ENCODE peak calls at places on chromosomes 11 and 22, in seven cellular contexts. One of them, this sample, is unnamed.

GRCh38 chr11:72243567-72244316 is at the start of gene PHOX2A:
- DNase-seq in germinal center: no peak
- DNase-seq in pancreas: no peak
- DNase-seq in myocyte: no peak
- DNase-seq in cerebellar cortex: no peak
- DNase-seq in non-pigmented ciliary epithelial cell: no peak
- DNase-seq in T-helper 9 cell: no peak
- DNase-seq in this sample: no peak

GRCh38 chr22:41237707-41238569 is 2.8 kb downstream of the CHADL start:
- DNase-seq in cerebellar cortex: peak; percentile 46
- DNase-seq in T-helper 9 cell: peak; percentile 69
- DNase-seq in myocyte: peak; percentile 76
- DNase-seq in pancreas: peak; percentile 87
- DNase-seq in non-pigmented ciliary epithelial cell: no peak
- DNase-seq in germinal center: peak; percentile 93
- DNase-seq in this sample: peak; percentile 88

GRCh38 chr11:112042161-112042960 is 17.2 kb downstream of the DLAT start:
- DNase-seq in non-pigmented ciliary epithelial cell: peak; percentile 41
- DNase-seq in germinal center: no peak
- DNase-seq in T-helper 9 cell: no peak
- DNase-seq in pancreas: no peak
- DNase-seq in cerebellar cortex: no peak
- DNase-seq in myocyte: peak; percentile 23
- DNase-seq in this sample: no peak

GRCh38 chr11:43578346-43579170 is 102.0 kb upstream of the HSD17B12 start:
- DNase-seq in cerebellar cortex: peak; percentile 31
- DNase-seq in pancreas: no peak
- DNase-seq in myocyte: peak; percentile 18
- DNase-seq in non-pigmented ciliary epithelial cell: peak; percentile 10
- DNase-seq in germinal center: no peak
- DNase-seq in T-helper 9 cell: no peak
- DNase-seq in this sample: no peak

GRCh38 chr11:131591051-131591461 is 220.6 kb downstream of the NTM start:
- DNase-seq in germinal center: no peak
- DNase-seq in T-helper 9 cell: no peak
- DNase-seq in non-pigmented ciliary epithelial cell: no peak
- DNase-seq in cerebellar cortex: no peak
- DNase-seq in pancreas: no peak
- DNase-seq in myocyte: peak; percentile 20
- DNase-seq in this sample: no peak

GRCh38 chr11:14506532-14506931 is 6.9 kb upstream of the COPB1 start:
- DNase-seq in pancreas: no peak
- DNase-seq in myocyte: peak; percentile 5
- DNase-seq in T-helper 9 cell: no peak
- DNase-seq in non-pigmented ciliary epithelial cell: no peak
- DNase-seq in cerebellar cortex: no peak
- DNase-seq in germinal center: no peak
- DNase-seq in this sample: no peak

GRCh38 chr11:115527534-115528125 is 23.4 kb upstream of the CADM1 start:
- DNase-seq in cerebellar cortex: no peak
- DNase-seq in pancreas: no peak
- DNase-seq in T-helper 9 cell: no peak
- DNase-seq in myocyte: no peak
- DNase-seq in non-pigmented ciliary epithelial cell: no peak
- DNase-seq in germinal center: no peak
- DNase-seq in this sample: no peak

GRCh38 chr11:111445586-111445985 is 66.5 kb upstream of the POU2AF1 start:
- DNase-seq in pancreas: no peak
- DNase-seq in cerebellar cortex: no peak
- DNase-seq in non-pigmented ciliary epithelial cell: no peak
- DNase-seq in myocyte: no peak
- DNase-seq in germinal center: no peak
- DNase-seq in T-helper 9 cell: no peak
- DNase-seq in this sample: no peak

GRCh38 chr22:19803736-19804267 is 43.2 kb downstream of the TBX1 start:
- DNase-seq in germinal center: no peak
- DNase-seq in cerebellar cortex: no peak
- DNase-seq in T-helper 9 cell: no peak
- DNase-seq in non-pigmented ciliary epithelial cell: no peak
- DNase-seq in pancreas: no peak
- DNase-seq in myocyte: no peak
- DNase-seq in this sample: no peak

GRCh38 chr11:46413755-46414465 is 22.3 kb upstream of the CHRM4 start:
- DNase-seq in non-pigmented ciliary epithelial cell: no peak
- DNase-seq in germinal center: no peak
- DNase-seq in myocyte: peak; percentile 86
- DNase-seq in T-helper 9 cell: no peak
- DNase-seq in pancreas: no peak
- DNase-seq in cerebellar cortex: no peak
- DNase-seq in this sample: no peak

GRCh38 chr11:61959678-61960077 is 7.8 kb downstream of the FTH1 start:
- DNase-seq in cerebellar cortex: no peak
- DNase-seq in pancreas: peak; percentile 20
- DNase-seq in germinal center: no peak
- DNase-seq in T-helper 9 cell: no peak
- DNase-seq in myocyte: no peak
- DNase-seq in non-pigmented ciliary epithelial cell: no peak
- DNase-seq in this sample: no peak

GRCh38 chr11:126561327-126561893 is 205.9 kb downstream of the ST3GAL4 start:
- DNase-seq in pancreas: peak; percentile 22
- DNase-seq in germinal center: no peak
- DNase-seq in myocyte: peak; percentile 82
- DNase-seq in cerebellar cortex: peak; percentile 12
- DNase-seq in non-pigmented ciliary epithelial cell: peak; percentile 15
- DNase-seq in T-helper 9 cell: no peak
- DNase-seq in this sample: no peak

GRCh38 chr11:16252373-16252772 is 104.0 kb downstream of the SOX6 start:
- DNase-seq in T-helper 9 cell: no peak
- DNase-seq in pancreas: no peak
- DNase-seq in cerebellar cortex: no peak
- DNase-seq in germinal center: no peak
- DNase-seq in myocyte: no peak
- DNase-seq in non-pigmented ciliary epithelial cell: no peak
- DNase-seq in this sample: no peak

GRCh38 chr22:42177891-42178336 is 47.3 kb upstream of the CYP2D6 start:
- DNase-seq in non-pigmented ciliary epithelial cell: no peak
- DNase-seq in cerebellar cortex: no peak
- DNase-seq in pancreas: no peak
- DNase-seq in T-helper 9 cell: no peak
- DNase-seq in myocyte: no peak
- DNase-seq in germinal center: no peak
- DNase-seq in this sample: no peak

GRCh38 chr11:10155793-10156490 is 138.1 kb downstream of the SBF2 start:
- DNase-seq in cerebellar cortex: no peak
- DNase-seq in non-pigmented ciliary epithelial cell: no peak
- DNase-seq in myocyte: peak; percentile 52
- DNase-seq in T-helper 9 cell: no peak
- DNase-seq in pancreas: no peak
- DNase-seq in germinal center: no peak
- DNase-seq in this sample: no peak

GRCh38 chr22:17272511-17272991 is 53.3 kb upstream of the ADA2 start:
- DNase-seq in T-helper 9 cell: no peak
- DNase-seq in cerebellar cortex: no peak
- DNase-seq in non-pigmented ciliary epithelial cell: no peak
- DNase-seq in myocyte: no peak
- DNase-seq in pancreas: peak; percentile 2
- DNase-seq in germinal center: no peak
- DNase-seq in this sample: no peak

GRCh38 chr22:38873469-38874411 is 1.7 kb upstream of the CBX6 start:
- DNase-seq in non-pigmented ciliary epithelial cell: no peak
- DNase-seq in cerebellar cortex: no peak
- DNase-seq in myocyte: no peak
- DNase-seq in pancreas: no peak
- DNase-seq in T-helper 9 cell: peak; percentile 30
- DNase-seq in germinal center: no peak
- DNase-seq in this sample: peak; percentile 25

GRCh38 chr11:70098936-70099335 is 20.8 kb downstream of the ANO1 start:
- DNase-seq in pancreas: no peak
- DNase-seq in myocyte: no peak
- DNase-seq in cerebellar cortex: no peak
- DNase-seq in T-helper 9 cell: no peak
- DNase-seq in non-pigmented ciliary epithelial cell: no peak
- DNase-seq in germinal center: no peak
- DNase-seq in this sample: no peak

GRCh38 chr11:71239581-71239980 is 12.8 kb downstream of the SHANK2 start:
- DNase-seq in T-helper 9 cell: no peak
- DNase-seq in non-pigmented ciliary epithelial cell: no peak
- DNase-seq in myocyte: no peak
- DNase-seq in pancreas: no peak
- DNase-seq in germinal center: no peak
- DNase-seq in cerebellar cortex: no peak
- DNase-seq in this sample: no peak

GRCh38 chr11:34632105-34632780 is 11.3 kb downstream of the EHF start:
- DNase-seq in non-pigmented ciliary epithelial cell: no peak
- DNase-seq in pancreas: peak; percentile 66
- DNase-seq in T-helper 9 cell: no peak
- DNase-seq in germinal center: no peak
- DNase-seq in cerebellar cortex: peak; percentile 8
- DNase-seq in myocyte: peak; percentile 63
- DNase-seq in this sample: peak; percentile 59

GRCh38 chr22:20591660-20592310 is 84.4 kb downstream of the MED15 start:
- DNase-seq in pancreas: no peak
- DNase-seq in germinal center: no peak
- DNase-seq in cerebellar cortex: no peak
- DNase-seq in myocyte: peak; percentile 57
- DNase-seq in T-helper 9 cell: no peak
- DNase-seq in non-pigmented ciliary epithelial cell: peak; percentile 17
- DNase-seq in this sample: peak; percentile 27

GRCh38 chr11:57274904-57275498 is 38.0 kb upstream of the APLNR start:
- DNase-seq in pancreas: no peak
- DNase-seq in germinal center: no peak
- DNase-seq in myocyte: no peak
- DNase-seq in cerebellar cortex: no peak
- DNase-seq in non-pigmented ciliary epithelial cell: no peak
- DNase-seq in T-helper 9 cell: no peak
- DNase-seq in this sample: no peak

GRCh38 chr11:3841426-3842304 is 906 bp upstream of the RHOG start:
- DNase-seq in non-pigmented ciliary epithelial cell: peak; percentile 27
- DNase-seq in germinal center: peak; percentile 86
- DNase-seq in cerebellar cortex: peak; percentile 81
- DNase-seq in pancreas: peak; percentile 85
- DNase-seq in myocyte: peak; percentile 89
- DNase-seq in T-helper 9 cell: peak; percentile 92
- DNase-seq in this sample: peak; percentile 89

GRCh38 chr11:107018274-107018901 is at the start of gene GUCY1A2:
- DNase-seq in pancreas: peak; percentile 19
- DNase-seq in T-helper 9 cell: no peak
- DNase-seq in non-pigmented ciliary epithelial cell: no peak
- DNase-seq in myocyte: no peak
- DNase-seq in cerebellar cortex: peak; percentile 72
- DNase-seq in germinal center: peak; percentile 15
- DNase-seq in this sample: no peak

GRCh38 chr22:45781459-45781858 is 109.8 kb downstream of the ATXN10 start:
- DNase-seq in cerebellar cortex: no peak
- DNase-seq in T-helper 9 cell: no peak
- DNase-seq in pancreas: no peak
- DNase-seq in myocyte: no peak
- DNase-seq in germinal center: no peak
- DNase-seq in non-pigmented ciliary epithelial cell: no peak
- DNase-seq in this sample: no peak

GRCh38 chr22:50082961-50083461 is 2.2 kb downstream of the MLC1 start:
- DNase-seq in cerebellar cortex: no peak
- DNase-seq in germinal center: no peak
- DNase-seq in non-pigmented ciliary epithelial cell: no peak
- DNase-seq in T-helper 9 cell: no peak
- DNase-seq in myocyte: no peak
- DNase-seq in pancreas: no peak
- DNase-seq in this sample: no peak

GRCh38 chr11:70885721-70886305 is 366.6 kb downstream of the SHANK2 start:
- DNase-seq in cerebellar cortex: no peak
- DNase-seq in germinal center: no peak
- DNase-seq in pancreas: no peak
- DNase-seq in T-helper 9 cell: no peak
- DNase-seq in non-pigmented ciliary epithelial cell: no peak
- DNase-seq in myocyte: peak; percentile 31
- DNase-seq in this sample: no peak

GRCh38 chr11:35491231-35491871 is 34.1 kb downstream of the PAMR1 start:
- DNase-seq in cerebellar cortex: no peak
- DNase-seq in germinal center: no peak
- DNase-seq in pancreas: no peak
- DNase-seq in myocyte: peak; percentile 62
- DNase-seq in non-pigmented ciliary epithelial cell: peak; percentile 88
- DNase-seq in T-helper 9 cell: no peak
- DNase-seq in this sample: no peak

GRCh38 chr11:94680426-94680825 is 87.7 kb upstream of the AMOTL1 start:
- DNase-seq in non-pigmented ciliary epithelial cell: no peak
- DNase-seq in T-helper 9 cell: no peak
- DNase-seq in myocyte: no peak
- DNase-seq in germinal center: no peak
- DNase-seq in cerebellar cortex: no peak
- DNase-seq in pancreas: no peak
- DNase-seq in this sample: no peak

GRCh38 chr11:72885853-72886252 is 71.6 kb downstream of the ATG16L2 start:
- DNase-seq in non-pigmented ciliary epithelial cell: no peak
- DNase-seq in T-helper 9 cell: no peak
- DNase-seq in myocyte: no peak
- DNase-seq in germinal center: no peak
- DNase-seq in cerebellar cortex: no peak
- DNase-seq in pancreas: no peak
- DNase-seq in this sample: no peak